ENCODE peak calls at places on chromosomes 5 and 9, in four cellular contexts. S is OCI-LY7, E is left lung, A is uterus. O is an unnamed sample.
A peak's percentile ranks its signal among the peaks of the same experiment; 100 is the strongest.

GRCh38 chr5:132389453-132390286 is 20.2 kb downstream of the SLC22A5 start:
- DNase-seq in E (peak; percentile 74), A (peak; percentile 72), S (no peak), O (no peak)

GRCh38 chr5:100464418-100464817 is 70.8 kb upstream of the FAM174A start:
- DNase-seq in S (no peak), A (no peak), E (no peak), O (no peak)

GRCh38 chr9:106797299-106797698 is 65.7 kb upstream of the ZNF462 start:
- DNase-seq in A (no peak), E (no peak), S (no peak), O (no peak)

GRCh38 chr5:133891390-133891789 is 77.0 kb downstream of the C5orf15 start:
- DNase-seq in E (no peak), A (no peak), S (no peak), O (no peak)

GRCh38 chr5:131514316-131515275 is 120.4 kb downstream of the RAPGEF6 start:
- DNase-seq in S (no peak), E (no peak), A (no peak), O (no peak)

GRCh38 chr9:70551391-70551790 is 136.9 kb upstream of the KLF9 start:
- DNase-seq in A (no peak), S (no peak), E (no peak), O (no peak)

GRCh38 chr9:1273859-1274258 is 223.7 kb downstream of the DMRT2 start:
- DNase-seq in A (no peak), E (no peak), S (no peak), O (no peak)

GRCh38 chr5:57550132-57550531 is 67.5 kb upstream of the ACTBL2 start:
- DNase-seq in A (no peak), E (no peak), S (no peak), O (no peak)

GRCh38 chr5:131186561-131187256 is 16.0 kb downstream of the LYRM7 start:
- DNase-seq in S (no peak), E (no peak), A (no peak), O (no peak)

O was measured in stimulated activated naive CD8-positive, alpha-beta T cell treated with anti-CD3 and anti-CD28 coated beads, Interleukin-15, Interleukin-2, amounts not matched to agents 100 U/mL and 50 U/mL, for 24 hours.